ENCODE peak calls at places on chromosome 13, in ten cellular contexts. N, L, X, S, U, R, H, Y, I and Z are unnamed samples.

GRCh38 chr13:94196426-94196825 is 283.1 kb downstream of the DCT start:
- DNase-seq in N (no peak), L (no peak), X (no peak), S (no peak), U (no peak), R (no peak), H (no peak), Y (no peak), I (no peak), Z (no peak)

GRCh38 chr13:113989585-113990300 is 15.9 kb upstream of the C13orf46 start:
- DNase-seq in N (no peak), L (no peak), X (no peak), S (no peak), U (no peak), R (no peak), H (no peak), Y (no peak), I (no peak), Z (no peak)

GRCh38 chr13:98856983-98857382 is 104.5 kb upstream of the SLC15A1 start:
- DNase-seq in N (no peak), L (no peak), X (no peak), S (no peak), U (no peak), R (no peak), H (peak; percentile 86), Y (no peak), I (no peak), Z (no peak)

GRCh38 chr13:113856716-113857065 is 7.2 kb downstream of the GAS6 start:
- DNase-seq in N (peak; percentile 66), L (no peak), X (peak; percentile 18), S (no peak), U (peak; percentile 57), R (peak; percentile 46), H (peak; percentile 62), Y (no peak), I (no peak), Z (no peak)

GRCh38 chr13:62336507-62336906 is 920.9 kb upstream of the PCDH20 start:
- DNase-seq in N (no peak), L (no peak), X (no peak), S (no peak), U (no peak), R (no peak), H (no peak), Y (no peak), I (no peak), Z (no peak)

GRCh38 chr13:34361528-34361927 is 543.6 kb downstream of the RFC3 start:
- DNase-seq in N (no peak), L (no peak), X (no peak), S (no peak), U (no peak), R (peak; percentile 35), H (no peak), Y (no peak), I (no peak), Z (no peak)

GRCh38 chr13:31282741-31283455 is 83.1 kb downstream of the B3GLCT start:
- DNase-seq in N (no peak), L (no peak), X (no peak), S (no peak), U (no peak), R (no peak), H (no peak), Y (no peak), I (no peak), Z (no peak)

GRCh38 chr13:104837756-104838155 is 1697.7 kb downstream of the EFNB2 start:
- DNase-seq in N (no peak), L (no peak), X (no peak), S (no peak), U (no peak), R (no peak), H (no peak), Y (no peak), I (no peak), Z (no peak)

GRCh38 chr13:90055121-90055520 is 1292.4 kb upstream of the MIR17HG start:
- DNase-seq in N (no peak), L (peak; percentile 1), X (no peak), S (no peak), U (peak; percentile 39), R (peak; percentile 12), H (no peak), Y (no peak), I (no peak), Z (no peak)

GRCh38 chr13:86269511-86269910 is 470.3 kb upstream of the SLITRK6 start:
- DNase-seq in N (no peak), L (no peak), X (no peak), S (no peak), U (no peak), R (no peak), H (no peak), Y (no peak), I (no peak), Z (no peak)

GRCh38 chr13:45021250-45021649 is 31.9 kb downstream of the GPALPP1 start:
- DNase-seq in N (no peak), L (no peak), X (no peak), S (no peak), U (no peak), R (no peak), H (no peak), Y (no peak), I (peak; percentile 92), Z (no peak)

GRCh38 chr13:50131998-50132936 is 117.0 kb downstream of the KCNRG start:
- DNase-seq in N (no peak), L (no peak), X (no peak), S (peak; percentile 41), U (no peak), R (no peak), H (no peak), Y (no peak), I (no peak), Z (no peak)

GRCh38 chr13:20847298-20847697 is 55.2 kb downstream of the XPO4 start:
- DNase-seq in N (no peak), L (no peak), X (no peak), S (no peak), U (no peak), R (no peak), H (no peak), Y (peak; percentile 10), I (no peak), Z (no peak)

GRCh38 chr13:23022667-23023066 is 158.1 kb upstream of the SGCG start:
- DNase-seq in N (no peak), L (no peak), X (no peak), S (no peak), U (no peak), R (no peak), H (no peak), Y (no peak), I (no peak), Z (no peak)

GRCh38 chr13:71787461-71787860 is 79.5 kb downstream of the DACH1 start:
- DNase-seq in N (no peak), L (no peak), X (no peak), S (no peak), U (no peak), R (no peak), H (no peak), Y (no peak), I (no peak), Z (no peak)

GRCh38 chr13:71786815-71787214 is 80.2 kb downstream of the DACH1 start:
- DNase-seq in N (no peak), L (no peak), X (no peak), S (peak; percentile 35), U (no peak), R (no peak), H (no peak), Y (no peak), I (no peak), Z (no peak)

GRCh38 chr13:71785361-71785760 is 81.6 kb downstream of the DACH1 start:
- DNase-seq in N (no peak), L (no peak), X (no peak), S (no peak), U (no peak), R (no peak), H (no peak), Y (no peak), I (no peak), Z (no peak)

DNA sequence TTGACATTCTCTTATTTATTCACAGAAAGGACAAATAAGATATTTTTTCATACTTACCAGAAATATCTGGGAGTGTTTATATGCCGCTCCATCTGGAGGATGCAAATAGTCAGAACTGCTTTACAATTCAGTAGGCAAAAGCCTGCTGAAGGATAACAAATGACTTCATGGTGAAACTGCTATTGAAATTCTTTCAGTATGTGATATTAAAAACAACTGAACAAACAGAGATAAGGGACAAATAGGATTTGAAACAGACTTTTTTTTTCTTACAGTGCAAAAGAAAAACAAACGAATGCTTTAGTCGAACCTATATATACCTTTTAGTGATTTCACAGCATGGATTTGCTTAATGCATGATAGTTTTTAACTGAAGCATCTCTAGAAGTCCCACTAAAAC is 77.1 kb downstream of the DACH1 start:
- DNase-seq in N (no peak), L (no peak), X (no peak), S (no peak), U (no peak), R (no peak), H (peak; percentile 94), Y (peak; percentile 22), I (no peak), Z (no peak)
- H3K27ac ChIP-seq in N (no peak overlapping the region), L (no peak overlapping the region), X (no peak overlapping the region), S (no peak overlapping the region), U (no peak overlapping the region), R (no peak overlapping the region), H (peak overlapping the region; percentile 61), Y (no peak overlapping the region), I (no peak overlapping the region), Z (no peak overlapping the region)

DNA sequence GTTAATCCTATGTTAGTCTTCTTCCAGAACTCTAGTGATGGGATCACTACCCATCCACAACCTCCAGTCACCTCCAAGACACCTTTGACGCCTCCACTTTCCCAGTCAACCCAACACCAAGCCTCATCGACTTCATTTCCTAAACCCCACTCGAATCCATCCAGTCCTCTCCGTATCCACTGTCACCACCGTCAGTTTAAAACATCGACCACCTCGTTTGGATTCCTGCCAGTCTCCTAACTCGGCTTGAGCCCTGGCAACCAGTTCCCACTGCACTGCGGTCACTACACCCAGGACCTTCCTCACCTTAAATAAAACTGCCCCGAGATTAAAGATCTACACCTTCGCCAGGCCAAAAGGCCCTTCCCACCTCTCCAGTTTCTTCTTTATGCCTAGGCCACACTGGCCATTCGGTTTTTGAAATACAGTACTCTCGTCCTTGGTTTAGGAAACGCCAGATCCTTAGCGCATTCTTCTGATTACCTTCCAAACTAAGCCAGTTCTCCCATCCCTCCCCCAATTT is 1.2 kb downstream of the MTIF3 start:
- DNase-seq in N (no peak), L (no peak), X (no peak), S (no peak), U (no peak), R (no peak), H (no peak), Y (no peak), I (no peak), Z (no peak)
- H3K27ac ChIP-seq in N (peak overlapping the region; percentile 100), L (peak overlapping the region; percentile 99), X (peak overlapping the region; percentile 99), S (peak overlapping the region; percentile 97), U (peak overlapping the region; percentile 94), R (peak overlapping the region; percentile 85), H (no peak overlapping the region), Y (peak overlapping the region; percentile 93), I (no peak overlapping the region), Z (peak overlapping the region; percentile 98)

GRCh38 chr13:73057284-73058025 is 1.4 kb upstream of the KLF5 start:
- DNase-seq in N (no peak), L (no peak), X (no peak), S (no peak), U (no peak), R (no peak), H (no peak), Y (no peak), I (no peak), Z (no peak)
- H3K27ac ChIP-seq in N (peak overlapping the region; percentile 72), L (no peak overlapping the region), X (no peak overlapping the region), S (no peak overlapping the region), U (peak overlapping the region; percentile 87), R (no peak overlapping the region), H (no peak overlapping the region), Y (no peak overlapping the region), I (no peak overlapping the region), Z (peak overlapping the region; percentile 70)

GRCh38 chr13:91693466-91693865 is 295.0 kb downstream of the GPC5 start:
- DNase-seq in N (no peak), L (no peak), X (no peak), S (no peak), U (no peak), R (no peak), H (no peak), Y (no peak), I (no peak), Z (no peak)
- H3K27ac ChIP-seq in N (no peak overlapping the region), L (no peak overlapping the region), X (no peak overlapping the region), S (no peak overlapping the region), U (no peak overlapping the region), R (no peak overlapping the region), H (no peak overlapping the region), Y (no peak overlapping the region), I (no peak overlapping the region), Z (no peak overlapping the region)